ENCODE peak calls at places on chromosome 1, in five cellular contexts. N is lung, Z is transverse colon, X is sigmoid colon, A is AG04450. B is an unnamed sample.

GRCh38 chr1:227739636-227740035 is 4.4 kb downstream of the SNAP47 start:
- DNase-seq in N (no peak), Z (no peak), X (peak), A (no peak), B (no peak)

GRCh38 chr1:61215676-61216289 is 133.4 kb downstream of the NFIA start:
- DNase-seq in N (no peak), Z (no peak), X (no peak), A (no peak), B (no peak)

GRCh38 chr1:174367892-174368291 is 79.9 kb upstream of the GPR52 start:
- DNase-seq in N (no peak), Z (no peak), X (no peak), A (no peak), B (no peak)

GRCh38 chr1:11486610-11487009 is 7.7 kb downstream of the DISP3 start:
- DNase-seq in N (no peak), Z (no peak), X (peak), A (no peak), B (no peak)

GRCh38 chr1:157994704-157995540 is 1.5 kb downstream of the KIRREL1 start:
- DNase-seq in N (no peak), Z (peak), X (peak), A (no peak), B (peak)

GRCh38 chr1:55427576-55427975 is 212.4 kb upstream of the USP24 start:
- DNase-seq in N (no peak), Z (no peak), X (no peak), A (no peak), B (no peak)

GRCh38 chr1:41439234-41439633 is 45.2 kb downstream of the EDN2 start:
- DNase-seq in N (no peak), Z (no peak), X (no peak), A (no peak), B (no peak)

GRCh38 chr1:41330588-41331545 is 30.4 kb upstream of the FOXO6 start:
- DNase-seq in N (no peak), Z (no peak), X (no peak), A (no peak), B (peak)

GRCh38 chr1:232571523-232571922 is 58.4 kb downstream of the SIPA1L2 start:
- DNase-seq in N (no peak), Z (no peak), X (no peak), A (no peak), B (no peak)

GRCh38 chr1:33008051-33008914 is 28.4 kb downstream of the AK2 start:
- DNase-seq in N (peak), Z (no peak), X (no peak), A (no peak), B (no peak)

GRCh38 chr1:36156329-36157114 is 562 bp downstream of the MAP7D1 start:
- DNase-seq in N (peak), Z (peak), X (peak), A (no peak), B (peak)

GRCh38 chr1:4422496-4423289 is 231.7 kb upstream of the AJAP1 start:
- DNase-seq in N (no peak), Z (no peak), X (no peak), A (no peak), B (no peak)
- TF ChIP-seq CTCF in N (no peak), Z (no peak), X (no peak), A (no peak), B (no peak)

DNA sequence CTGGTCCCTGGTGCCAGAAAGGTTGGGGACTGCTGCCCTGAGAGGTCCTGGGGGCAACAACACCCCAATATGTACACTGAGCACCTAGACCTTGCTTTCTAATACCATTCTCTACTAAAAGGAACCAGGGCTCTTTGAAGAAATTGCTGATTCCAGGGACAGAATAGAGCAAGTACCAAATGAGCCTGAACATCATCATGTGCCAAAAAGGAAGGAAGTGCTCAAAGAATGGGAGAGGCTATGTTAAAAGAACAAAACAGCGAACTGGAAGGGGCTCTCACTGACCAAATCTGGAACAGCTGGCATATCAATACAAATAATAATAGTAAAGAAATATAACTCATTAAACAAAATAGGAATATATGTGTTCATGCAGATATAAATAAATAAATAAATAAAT is 50.8 kb downstream of the PIK3R3 start:
- DNase-seq in N (no peak), Z (no peak), X (no peak), A (no peak), B (no peak)
- H3K27ac ChIP-seq in N (no peak), Z (no peak), X (no peak), A (no peak), B (peak)

DNA sequence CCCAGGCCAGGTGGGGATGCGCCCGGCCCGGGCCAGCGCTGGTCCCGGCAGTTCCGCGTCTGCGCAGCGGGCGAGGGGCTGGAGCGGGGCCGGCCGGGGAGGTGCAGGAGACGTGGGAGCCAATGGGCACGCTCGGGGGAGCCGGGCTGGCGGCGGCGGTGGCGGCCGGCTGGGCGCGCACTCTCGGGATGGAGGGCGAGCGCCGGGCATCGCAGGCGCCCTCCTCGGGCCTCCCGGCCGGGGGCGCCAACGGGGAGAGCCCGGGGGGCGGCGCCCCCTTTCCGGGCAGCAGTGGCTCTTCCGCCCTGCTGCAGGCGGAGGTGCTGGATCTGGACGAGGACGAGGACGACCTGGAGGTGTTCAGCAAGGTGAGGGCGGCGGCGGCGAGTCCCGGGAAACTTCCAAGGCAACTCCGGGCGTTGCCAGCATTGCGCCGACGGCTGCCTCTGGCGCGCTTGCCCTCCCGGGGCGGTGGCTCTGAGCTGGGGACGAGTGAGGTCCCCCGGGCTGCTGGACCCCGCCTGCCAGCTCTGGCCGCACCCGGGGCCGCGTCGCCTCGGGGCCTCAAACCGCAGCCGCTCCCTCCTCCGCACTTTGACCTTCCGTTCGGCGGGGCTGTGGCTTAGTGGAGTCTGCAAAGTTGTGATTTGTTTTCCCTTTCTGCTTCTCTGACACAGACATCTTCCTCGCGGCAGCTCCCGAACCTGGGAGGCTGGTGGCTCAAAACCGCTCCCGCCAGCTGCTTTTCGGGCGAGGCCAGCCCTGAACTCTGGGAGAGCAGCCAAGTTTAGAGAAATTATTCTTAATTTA is at the start of gene SNX7:
- DNase-seq in N (peak), Z (peak), X (peak), A (peak), B (peak)
- TF ChIP-seq CTCF in N (no peak), Z (peak), X (peak), A (peak), B (no peak)

DNA sequence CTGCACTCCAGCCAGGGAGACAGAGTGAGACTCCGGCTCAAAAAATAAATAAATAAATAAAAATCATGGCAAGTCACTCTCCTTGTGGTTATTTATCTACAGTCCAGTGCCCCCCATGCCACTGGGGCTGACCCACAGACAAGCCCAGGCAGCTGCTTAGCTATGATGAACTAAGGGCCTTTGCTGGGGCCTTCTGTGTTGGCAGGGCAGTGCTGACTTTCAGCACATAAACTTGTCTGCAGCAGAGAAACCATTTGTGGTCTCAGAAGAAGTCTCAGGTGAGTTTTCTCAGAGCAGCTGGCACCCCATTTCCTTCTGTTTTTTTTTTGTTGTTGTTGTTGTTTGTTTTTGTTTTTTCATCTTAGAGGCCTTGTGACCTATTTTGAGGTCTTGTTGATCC is 20.9 kb upstream of the CFHR4 start:
- DNase-seq in N (no peak), Z (no peak), X (no peak), A (no peak), B (no peak)
- H3K27ac ChIP-seq in N (no peak), Z (no peak), X (no peak), A (no peak), B (no peak)

DNA sequence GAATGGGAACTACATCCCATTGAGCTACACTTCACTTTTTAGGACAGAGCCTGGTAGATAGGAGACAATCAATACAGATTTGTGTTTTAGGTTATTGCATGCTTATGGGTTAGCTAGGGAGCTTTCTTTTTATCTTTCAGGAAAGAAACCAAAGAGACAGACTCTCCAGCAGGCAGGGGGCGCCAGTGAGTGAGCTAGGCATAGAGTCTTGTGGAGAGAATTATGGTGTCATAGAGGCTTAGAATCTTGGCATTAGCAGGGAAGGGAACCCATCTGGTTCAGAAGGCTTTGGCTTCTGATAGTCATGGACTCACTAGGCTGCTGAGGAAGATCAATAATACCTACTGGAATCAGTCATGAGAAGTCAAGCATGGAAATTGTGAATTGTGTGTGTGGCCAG is at the start of gene SMCP:
- DNase-seq in N (no peak), Z (no peak), X (no peak), A (no peak), B (no peak)
- TF ChIP-seq CTCF in N (no peak), Z (no peak), X (no peak), A (no peak), B (no peak)

GRCh38 chr1:2318294-2319278 is 72.8 kb downstream of the MORN1 start:
- DNase-seq in N (no peak), Z (no peak), X (no peak), A (no peak), B (no peak)

GRCh38 chr1:2316451-2316940 is 74.9 kb downstream of the MORN1 start:
- DNase-seq in N (no peak), Z (no peak), X (no peak), A (no peak), B (no peak)

GRCh38 chr1:2319291-2319690 is 72.1 kb downstream of the MORN1 start:
- DNase-seq in N (no peak), Z (no peak), X (no peak), A (no peak), B (no peak)

GRCh38 chr1:2315711-2316450 is 75.5 kb downstream of the MORN1 start:
- DNase-seq in N (no peak), Z (no peak), X (peak), A (no peak), B (no peak)

GRCh38 chr1:2317230-2318065 is 73.9 kb downstream of the MORN1 start:
- DNase-seq in N (no peak), Z (no peak), X (no peak), A (no peak), B (no peak)
- H3K27ac ChIP-seq in N (no peak), Z (no peak), X (peak), A (no peak), B (peak)

GRCh38 chr1:149936076-149936991 is at the start of gene MTMR11:
- DNase-seq in N (no peak), Z (peak), X (peak), A (no peak), B (no peak)

GRCh38 chr1:149936992-149937705 is 470 bp upstream of the MTMR11 start:
- DNase-seq in N (peak), Z (peak), X (no peak), A (no peak), B (no peak)

GRCh38 chr1:149933208-149933607 is 3.5 kb downstream of the MTMR11 start:
- DNase-seq in N (no peak), Z (no peak), X (no peak), A (no peak), B (no peak)

GRCh38 chr1:149932474-149932873 is 4.2 kb downstream of the MTMR11 start:
- DNase-seq in N (no peak), Z (peak), X (no peak), A (no peak), B (no peak)

DNA sequence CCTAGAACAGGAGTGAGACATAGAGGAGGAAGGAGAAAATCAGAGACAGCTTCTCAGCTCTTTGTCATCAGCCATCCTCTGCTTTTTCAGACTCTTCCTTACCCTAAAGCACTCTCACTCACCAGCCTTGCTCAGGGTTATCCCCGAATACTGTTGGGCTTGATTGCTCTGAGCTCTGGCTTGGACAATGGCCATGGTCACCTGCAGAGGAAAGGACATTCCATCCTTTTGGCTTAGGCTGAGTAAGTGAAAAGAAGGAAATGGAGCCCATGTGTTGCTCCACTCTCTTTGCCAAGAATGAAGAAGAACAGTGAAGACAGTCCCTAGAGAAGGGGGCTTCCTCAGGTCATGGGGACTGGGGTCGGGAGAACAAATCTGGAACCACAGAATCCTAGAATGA is 2.4 kb downstream of the MTMR11 start:
- DNase-seq in N (no peak), Z (no peak), X (no peak), A (no peak), B (no peak)
- TF ChIP-seq CTCF in N (no peak), Z (no peak), X (no peak), A (no peak), B (no peak)

GRCh38 chr1:225842074-225842473 is 32.1 kb downstream of the EPHX1 start:
- DNase-seq in N (no peak), Z (no peak), X (no peak), A (no peak), B (no peak)
- H3K27ac ChIP-seq in N (no peak), Z (no peak), X (no peak), A (no peak), B (no peak)

B was measured in coronary artery.